ENCODE peak calls at places on chromosomes 7 and 10, in nine cellular contexts. X, F, M, U, V, D, N, S and Z are unnamed samples.

GRCh38 chr7:43954524-43955228 is 28.4 kb downstream of the UBE2D4 start:
- DNase-seq in M (peak; percentile 4), N (peak; percentile 31), U (peak; percentile 30), S (no peak), V (no peak), F (peak; percentile 75), D (peak; percentile 69), X (peak; percentile 77), Z (peak; percentile 58)

GRCh38 chr7:98785929-98786571 is 83.8 kb downstream of the TMEM130 start:
- DNase-seq in F (no peak), D (no peak), U (no peak), N (no peak), S (no peak), V (no peak), M (no peak), X (no peak), Z (no peak)

GRCh38 chr10:5091196-5091595 is 3.0 kb upstream of the AKR1C3 start:
- DNase-seq in X (no peak), F (no peak), U (no peak), D (no peak), V (no peak), M (no peak), N (no peak), S (no peak), Z (no peak)

GRCh38 chr10:89690027-89690426 is 11.4 kb upstream of the KIF20B start:
- DNase-seq in D (no peak), M (no peak), N (no peak), V (no peak), X (no peak), F (peak; percentile 27), S (no peak), U (no peak), Z (no peak)

GRCh38 chr7:20776214-20776875 is 10.3 kb downstream of the SP8 start:
- DNase-seq in F (no peak), D (no peak), S (no peak), N (no peak), X (no peak), M (no peak), V (no peak), U (no peak), Z (no peak)

GRCh38 chr10:14556285-14556956 is 218.3 kb downstream of the FAM107B start:
- DNase-seq in M (no peak), V (no peak), X (peak; percentile 73), D (no peak), F (peak; percentile 23), N (no peak), U (no peak), S (no peak), Z (peak; percentile 42)

GRCh38 chr7:40673285-40673684 is 538.5 kb downstream of the SUGCT start:
- DNase-seq in X (peak; percentile 84), U (no peak), N (no peak), F (peak; percentile 93), D (peak; percentile 65), S (no peak), V (no peak), M (no peak), Z (peak; percentile 80)

GRCh38 chr7:132643302-132643701 is 67.0 kb upstream of the PLXNA4 start:
- DNase-seq in V (no peak), N (no peak), F (no peak), X (no peak), D (no peak), S (no peak), M (no peak), U (no peak), Z (no peak)

GRCh38 chr10:43868952-43869351 is 220.3 kb upstream of the ZNF32 start:
- DNase-seq in X (no peak), D (no peak), M (no peak), F (no peak), N (no peak), S (no peak), U (no peak), V (no peak), Z (no peak)

GRCh38 chr10:85420501-85421191 is 945.9 kb downstream of the GRID1 start:
- DNase-seq in M (no peak), N (no peak), F (no peak), U (no peak), D (no peak), S (no peak), X (no peak), V (no peak), Z (no peak)

GRCh38 chr10:1597370-1598146 is 139.8 kb downstream of the ADARB2 start:
- DNase-seq in V (no peak), X (no peak), S (no peak), N (no peak), D (no peak), U (no peak), M (no peak), F (no peak), Z (no peak)

DNA sequence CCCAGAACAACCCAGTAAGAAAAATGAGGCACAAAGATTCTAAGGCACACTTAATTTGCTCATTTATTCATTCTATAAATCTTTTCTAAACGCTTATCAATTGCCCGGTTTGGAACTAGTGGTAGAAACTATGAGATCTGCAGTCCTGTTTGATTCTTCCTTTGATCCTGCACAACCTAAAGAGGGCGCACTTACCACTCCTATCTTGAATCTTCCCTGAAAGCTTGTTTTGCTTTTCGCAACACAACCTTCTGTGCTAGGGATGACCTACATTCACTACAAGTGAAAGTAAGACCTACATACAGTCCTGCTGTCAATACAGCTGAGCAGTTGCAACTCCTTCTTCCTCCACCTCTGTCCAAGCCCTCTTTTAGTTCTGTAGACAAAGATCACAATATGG is 12.6 kb upstream of the ARL4A start:
- DNase-seq in M (no peak), N (no peak), U (no peak), X (peak; percentile 94), V (no peak), S (no peak), D (peak; percentile 34), F (peak; percentile 61), Z (peak; percentile 42)
- TF ChIP-seq CTCF in M (peak; percentile 41), N (no peak), U (peak; percentile 31), X (peak; percentile 71), V (peak; percentile 17), S (peak; percentile 24), D (peak; percentile 19), F (peak; percentile 54), Z (peak; percentile 38)

GRCh38 chr7:129908181-129908580 is 44.6 kb downstream of the UBE2H start:
- DNase-seq in U (no peak), V (no peak), M (no peak), F (no peak), N (no peak), S (no peak), X (no peak), D (no peak), Z (peak; percentile 42)

GRCh38 chr7:129903935-129904334 is 48.8 kb downstream of the UBE2H start:
- DNase-seq in X (no peak), U (no peak), M (no peak), S (no peak), D (no peak), F (no peak), V (no peak), N (no peak), Z (no peak)

GRCh38 chr7:129909669-129910068 is 43.1 kb downstream of the UBE2H start:
- DNase-seq in N (no peak), S (no peak), F (no peak), X (no peak), V (no peak), D (no peak), M (no peak), U (no peak), Z (no peak)

GRCh38 chr7:129907122-129907741 is 45.5 kb downstream of the UBE2H start:
- DNase-seq in V (no peak), M (no peak), N (no peak), U (no peak), S (no peak), D (no peak), F (no peak), X (no peak), Z (peak; percentile 28)

DNA sequence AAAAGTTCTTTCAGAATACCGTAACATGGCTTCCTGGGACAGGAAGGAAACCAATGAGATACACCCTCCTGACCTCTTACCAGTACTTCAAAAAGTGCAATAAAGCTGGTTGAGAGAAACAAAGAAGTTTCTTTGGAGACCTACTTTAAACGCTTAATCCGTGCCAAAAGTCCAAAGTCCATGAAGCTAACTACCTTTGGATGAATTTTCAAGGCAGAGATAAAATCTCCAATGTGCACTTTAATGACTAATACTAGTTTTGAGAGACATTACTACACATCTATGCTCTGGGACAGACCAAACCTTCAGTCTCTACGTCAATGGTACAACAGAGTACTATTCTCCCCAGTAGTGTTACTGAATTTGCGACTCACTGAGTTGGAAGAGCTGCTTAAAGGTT is 46.1 kb downstream of the UBE2H start:
- DNase-seq in N (no peak), X (no peak), S (no peak), F (no peak), U (no peak), D (no peak), V (no peak), M (peak; percentile 68), Z (peak; percentile 36)
- H3K4me3 ChIP-seq in N (no peak overlapping the region), X (no peak overlapping the region), S (no peak overlapping the region), F (no peak overlapping the region), U (no peak overlapping the region), D (no peak overlapping the region), V (no peak overlapping the region), M (no peak overlapping the region), Z (no peak overlapping the region)

GRCh38 chr7:123749537-123749857 is 694 bp upstream of the WASL start:
- DNase-seq in M (peak; percentile 39), N (no peak), X (peak; percentile 73), S (no peak), V (no peak), D (peak; percentile 73), U (no peak), F (peak; percentile 67), Z (peak; percentile 71)
- TF ChIP-seq CTCF in M (peak; percentile 6), N (peak; percentile 21), X (peak; percentile 32), S (no peak), V (no peak), D (no peak), U (peak; percentile 7), F (peak; percentile 3), Z (peak; percentile 33)

GRCh38 chr10:78407009-78407711 is 373.5 kb downstream of the RPS24 start:
- DNase-seq in X (peak; percentile 96), V (peak; percentile 74), S (no peak), D (peak; percentile 22), U (peak; percentile 87), F (peak; percentile 93), M (peak; percentile 91), N (peak; percentile 88), Z (peak; percentile 88)

GRCh38 chr10:78408011-78408410 is 374.3 kb downstream of the RPS24 start:
- DNase-seq in V (no peak), X (no peak), D (no peak), U (no peak), M (no peak), F (no peak), N (no peak), S (no peak), Z (no peak)

GRCh38 chr10:78405781-78406180 is 372.1 kb downstream of the RPS24 start:
- DNase-seq in F (no peak), V (no peak), N (peak; percentile 57), S (no peak), D (no peak), U (peak; percentile 21), M (no peak), X (no peak), Z (no peak)

GRCh38 chr10:78405231-78405630 is 371.6 kb downstream of the RPS24 start:
- DNase-seq in X (no peak), U (peak; percentile 10), F (no peak), D (no peak), M (peak; percentile 14), V (no peak), S (no peak), N (peak; percentile 15), Z (peak; percentile 42)

DNA sequence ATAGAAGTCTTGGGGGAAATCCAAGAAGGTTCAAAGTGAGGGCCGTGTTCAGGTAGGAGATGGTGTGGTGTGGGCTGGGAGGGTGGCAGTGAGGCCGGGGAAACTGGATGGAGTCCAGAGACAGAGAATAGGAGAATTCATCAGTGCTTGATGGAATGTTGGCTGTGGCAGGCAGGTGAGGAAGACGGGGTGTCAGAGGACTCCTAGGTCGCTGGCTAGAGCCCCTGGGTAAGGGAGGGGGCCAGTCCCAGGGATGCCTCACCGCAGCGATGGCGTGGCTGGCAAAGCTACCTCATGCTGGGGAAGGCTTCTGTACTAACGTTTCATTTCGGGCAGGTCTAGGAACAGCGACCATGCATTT is 373.0 kb downstream of the RPS24 start:
- DNase-seq in D (no peak), V (no peak), F (no peak), U (peak; percentile 16), X (no peak), M (no peak), N (no peak), S (no peak), Z (no peak)
- H3K4me3 ChIP-seq in D (no peak overlapping the region), V (no peak overlapping the region), F (no peak overlapping the region), U (peak overlapping the region; percentile 39), X (no peak overlapping the region), M (peak overlapping the region; percentile 74), N (peak overlapping the region; percentile 40), S (peak overlapping the region; percentile 17), Z (peak overlapping the region; percentile 35)